ENCODE peak calls at places on chromosomes 4 and X, in four cellular contexts. K is HCT116, D is GM23248, U is PC-3. F is an unnamed sample.

GRCh38 chrX:37871626-37872302 is 24.4 kb upstream of the DYNLT3 start:
- DNase-seq in K (peak), U (peak), D (peak), F (no peak)

GRCh38 chr4:108135549-108136209 is 33.1 kb downstream of the LEF1 start:
- DNase-seq in U (no peak), K (no peak), D (no peak), F (no peak)

GRCh38 chr4:153471691-153472080 is 5.5 kb downstream of the TMEM131L start:
- DNase-seq in K (no peak), U (no peak), D (no peak), F (no peak)

GRCh38 chr4:138334346-138335016 is 92.3 kb upstream of the SLC7A11 start:
- DNase-seq in D (no peak), K (no peak), U (no peak), F (no peak)

GRCh38 chrX:30317308-30317707 is 8.1 kb upstream of the NR0B1 start:
- DNase-seq in D (no peak), K (no peak), U (no peak), F (no peak)

GRCh38 chrX:133838761-133839676 is 146.4 kb downstream of the GPC3 start:
- DNase-seq in D (peak), K (peak), U (peak), F (peak)

GRCh38 chr4:38943355-38943754 is 75.7 kb downstream of the FAM114A1 start:
- DNase-seq in U (no peak), K (no peak), D (no peak), F (no peak)

GRCh38 chr4:105145059-105145912 is 1.4 kb upstream of the TET2 start:
- DNase-seq in D (peak), K (no peak), U (no peak), F (no peak)

GRCh38 chr4:1792832-1793495 is at the start of gene FGFR3:
- DNase-seq in K (no peak), U (peak), D (peak), F (peak)

GRCh38 chrX:119659522-119659921 is 33.4 kb downstream of the SEPTIN6 start:
- DNase-seq in U (no peak), D (no peak), K (no peak), F (no peak)

GRCh38 chr4:37812713-37813112 is 13.8 kb upstream of the PGM2 start:
- DNase-seq in U (peak), D (peak), K (no peak), F (no peak)

GRCh38 chr4:41219421-41219950 is 5.1 kb upstream of the APBB2 start:
- DNase-seq in K (no peak), D (no peak), U (no peak), F (no peak)

GRCh38 chr4:182975806-182976205 is 58.6 kb upstream of the DCTD start:
- DNase-seq in U (peak), D (peak), K (peak), F (no peak)
- H3K9ac ChIP-seq in U (peak), D (peak), K (no peak), F (no peak)

GRCh38 chr4:173514641-173515217 is 15.3 kb downstream of the HAND2 start:
- DNase-seq in K (no peak), U (no peak), D (no peak), F (no peak)

GRCh38 chr4:173515458-173515857 is 14.6 kb downstream of the HAND2 start:
- DNase-seq in K (no peak), U (no peak), D (no peak), F (no peak)

GRCh38 chr4:173517781-173518371 is 12.2 kb downstream of the HAND2 start:
- DNase-seq in K (no peak), U (no peak), D (no peak), F (no peak)

GRCh38 chr4:173518419-173519102 is 11.5 kb downstream of the HAND2 start:
- DNase-seq in K (no peak), U (no peak), D (no peak), F (no peak)

DNA sequence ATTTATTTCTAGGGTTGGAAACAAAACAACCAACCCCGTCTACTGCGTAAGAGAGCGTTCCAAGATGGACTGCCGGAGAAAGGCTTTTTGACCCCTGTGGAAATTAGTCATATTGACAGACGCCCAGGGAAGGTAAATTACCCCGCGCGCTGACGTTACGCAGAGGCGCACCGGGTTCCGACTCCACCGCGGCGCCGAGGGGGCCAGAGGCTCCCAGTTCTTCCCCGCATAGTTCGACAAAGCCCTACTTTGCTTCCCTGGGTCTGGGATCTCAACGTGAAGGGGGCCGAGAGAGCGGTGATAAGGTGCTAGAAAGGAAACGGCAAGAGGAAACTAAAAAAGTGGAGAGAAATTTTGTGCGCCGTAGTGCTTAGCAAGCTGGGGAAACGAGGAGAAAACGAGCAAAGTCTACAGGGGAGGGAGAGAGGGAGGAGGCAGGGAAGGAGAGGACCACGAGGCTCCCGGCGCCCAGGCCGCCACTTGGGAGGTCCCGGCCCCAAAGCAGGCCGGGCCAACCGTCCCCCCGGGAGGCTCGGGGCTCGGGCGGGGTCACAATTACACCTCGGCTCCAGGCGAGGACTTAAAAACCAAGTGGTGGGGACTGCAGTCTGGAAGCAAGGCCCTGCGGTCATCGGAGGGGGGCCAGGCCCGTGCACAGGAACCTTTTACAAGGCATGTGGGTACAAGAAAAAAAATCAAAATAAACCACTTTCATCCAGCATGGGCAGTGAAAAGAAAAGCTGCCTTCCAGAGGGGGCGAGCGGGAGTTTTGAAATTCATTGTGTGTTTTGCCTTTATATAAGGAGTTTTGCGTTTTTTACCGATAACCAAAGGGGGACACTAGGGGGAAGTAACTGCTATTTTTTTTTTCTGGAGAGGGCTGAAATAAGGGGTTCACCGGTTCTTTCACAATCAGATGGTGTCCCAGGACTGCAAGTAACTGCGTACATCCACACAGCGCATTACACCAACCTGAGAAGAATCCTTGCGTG is 13.1 kb downstream of the HAND2 start:
- DNase-seq in D (no peak), U (no peak), K (no peak), F (no peak)
- H3K9ac ChIP-seq in D (no peak), U (no peak), K (no peak), F (no peak)

DNA sequence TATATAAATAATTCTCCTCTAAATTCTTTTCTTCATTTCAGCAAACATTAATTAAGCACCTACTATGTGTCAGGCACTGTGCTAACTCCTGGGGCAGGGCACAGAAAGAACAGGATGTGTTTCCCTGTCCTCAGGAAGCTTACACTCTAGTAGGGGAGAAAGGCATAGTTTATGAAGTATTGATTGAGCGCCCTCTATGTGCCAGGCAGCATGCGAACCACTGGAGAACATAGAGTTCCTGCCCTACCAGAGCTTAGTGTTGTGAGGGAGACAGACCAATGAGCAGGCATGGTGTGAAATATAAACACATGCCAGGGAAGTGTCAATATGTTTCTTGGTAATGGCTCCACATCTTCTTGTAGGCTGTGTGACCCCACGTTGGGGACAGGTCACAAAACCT is 3.7 kb downstream of the ADGRG4 start:
- DNase-seq in K (no peak), D (no peak), U (no peak), F (no peak)
- H3K9ac ChIP-seq in K (no peak), D (no peak), U (no peak), F (no peak)

DNA sequence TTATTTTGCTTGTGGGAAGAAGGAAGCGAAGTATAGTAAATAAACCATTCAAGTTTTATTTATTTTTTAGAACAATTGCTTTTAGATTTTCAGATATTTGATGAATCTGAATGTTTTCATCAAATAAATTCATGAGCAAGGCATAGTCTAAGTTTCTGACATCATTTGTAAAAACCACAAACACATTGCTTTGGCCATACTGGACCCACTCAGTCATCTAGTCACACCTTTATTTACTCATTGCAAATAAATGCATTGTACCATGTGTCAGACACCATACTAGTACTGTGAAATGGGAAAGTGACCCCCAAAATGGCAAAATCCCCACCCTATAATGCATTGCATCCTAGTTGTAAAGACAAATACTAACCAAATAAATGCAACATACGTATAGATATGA is 449.1 kb upstream of the SMIM31 start:
- DNase-seq in D (no peak), K (no peak), U (peak), F (no peak)
- H3K9ac ChIP-seq in D (no peak), K (no peak), U (peak), F (no peak)

F was measured in MM.1S.